ENCODE peak calls at places on chromosome 17, in seven cellular contexts. One of them, this sample, is unnamed.

GRCh38 chr17:37519241-37519985 is 29.7 kb downstream of the DUSP14 start:
- DNase-seq in transverse colon: no peak
- DNase-seq in kidney tubule cell: no peak
- DNase-seq in NCI-H774: no peak
- DNase-seq in RWPE1: no peak
- DNase-seq in neural progenitor cell: no peak
- DNase-seq in body of pancreas: no peak
- DNase-seq in this sample: no peak

GRCh38 chr17:27319536-27320221 is 25.8 kb downstream of the WSB1 start:
- DNase-seq in transverse colon: peak
- DNase-seq in kidney tubule cell: peak
- DNase-seq in NCI-H774: peak
- DNase-seq in RWPE1: no peak
- DNase-seq in neural progenitor cell: no peak
- DNase-seq in body of pancreas: peak
- DNase-seq in this sample: no peak

GRCh38 chr17:66210208-66210574 is 18.3 kb upstream of the CEP112 start:
- DNase-seq in transverse colon: no peak
- DNase-seq in kidney tubule cell: no peak
- DNase-seq in NCI-H774: no peak
- DNase-seq in RWPE1: no peak
- DNase-seq in neural progenitor cell: no peak
- DNase-seq in body of pancreas: no peak
- DNase-seq in this sample: no peak

GRCh38 chr17:3535253-3535995 is 22.2 kb downstream of the TRPV3 start:
- DNase-seq in transverse colon: peak
- DNase-seq in kidney tubule cell: peak
- DNase-seq in NCI-H774: peak
- DNase-seq in RWPE1: no peak
- DNase-seq in neural progenitor cell: peak
- DNase-seq in body of pancreas: peak
- DNase-seq in this sample: peak

GRCh38 chr17:69227536-69227935 is 1.1 kb downstream of the ABCA10 start:
- DNase-seq in transverse colon: no peak
- DNase-seq in kidney tubule cell: no peak
- DNase-seq in NCI-H774: no peak
- DNase-seq in RWPE1: no peak
- DNase-seq in neural progenitor cell: no peak
- DNase-seq in body of pancreas: no peak
- DNase-seq in this sample: no peak

GRCh38 chr17:79800325-79801155 is 3.7 kb upstream of the CBX8 start:
- DNase-seq in transverse colon: peak
- DNase-seq in kidney tubule cell: peak
- DNase-seq in NCI-H774: peak
- DNase-seq in RWPE1: no peak
- DNase-seq in neural progenitor cell: peak
- DNase-seq in body of pancreas: no peak
- DNase-seq in this sample: peak

GRCh38 chr17:72788950-72789585 is 303.4 kb downstream of the SLC39A11 start:
- DNase-seq in transverse colon: no peak
- DNase-seq in kidney tubule cell: peak
- DNase-seq in NCI-H774: peak
- DNase-seq in RWPE1: no peak
- DNase-seq in neural progenitor cell: no peak
- DNase-seq in body of pancreas: no peak
- DNase-seq in this sample: no peak

GRCh38 chr17:38578641-38579480 is 26.9 kb downstream of the SRCIN1 start:
- DNase-seq in transverse colon: no peak
- DNase-seq in kidney tubule cell: no peak
- DNase-seq in NCI-H774: no peak
- DNase-seq in RWPE1: no peak
- DNase-seq in neural progenitor cell: peak
- DNase-seq in body of pancreas: no peak
- DNase-seq in this sample: no peak

GRCh38 chr17:2749058-2749783 is at the start of gene CCDC92B:
- DNase-seq in transverse colon: no peak
- DNase-seq in kidney tubule cell: no peak
- DNase-seq in NCI-H774: no peak
- DNase-seq in RWPE1: no peak
- DNase-seq in neural progenitor cell: no peak
- DNase-seq in body of pancreas: no peak
- DNase-seq in this sample: no peak

GRCh38 chr17:73998246-73999220 is 204.9 kb upstream of the RPL38 start:
- DNase-seq in transverse colon: peak
- DNase-seq in kidney tubule cell: peak
- DNase-seq in NCI-H774: peak
- DNase-seq in RWPE1: peak
- DNase-seq in neural progenitor cell: peak
- DNase-seq in body of pancreas: peak
- DNase-seq in this sample: peak

GRCh38 chr17:68665373-68665772 is 64.2 kb upstream of the FAM20A start:
- DNase-seq in transverse colon: no peak
- DNase-seq in kidney tubule cell: no peak
- DNase-seq in NCI-H774: no peak
- DNase-seq in RWPE1: no peak
- DNase-seq in neural progenitor cell: no peak
- DNase-seq in body of pancreas: no peak
- DNase-seq in this sample: no peak

GRCh38 chr17:10558049-10558448 is 8.6 kb upstream of the MYH2 start:
- DNase-seq in transverse colon: no peak
- DNase-seq in kidney tubule cell: no peak
- DNase-seq in NCI-H774: no peak
- DNase-seq in RWPE1: no peak
- DNase-seq in neural progenitor cell: no peak
- DNase-seq in body of pancreas: no peak
- DNase-seq in this sample: no peak

GRCh38 chr17:57999496-58000017 is 7.5 kb downstream of the SRSF1 start:
- DNase-seq in transverse colon: no peak
- DNase-seq in kidney tubule cell: peak
- DNase-seq in NCI-H774: peak
- DNase-seq in RWPE1: no peak
- DNase-seq in neural progenitor cell: peak
- DNase-seq in body of pancreas: no peak
- DNase-seq in this sample: peak

GRCh38 chr17:80632046-80632581 is 87.5 kb downstream of the RPTOR start:
- DNase-seq in transverse colon: no peak
- DNase-seq in kidney tubule cell: no peak
- DNase-seq in NCI-H774: no peak
- DNase-seq in RWPE1: no peak
- DNase-seq in neural progenitor cell: peak
- DNase-seq in body of pancreas: no peak
- DNase-seq in this sample: no peak

GRCh38 chr17:7590743-7591142 is 849 bp upstream of the SOX15 start:
- DNase-seq in transverse colon: no peak
- DNase-seq in kidney tubule cell: peak
- DNase-seq in NCI-H774: no peak
- DNase-seq in RWPE1: peak
- DNase-seq in neural progenitor cell: peak
- DNase-seq in body of pancreas: no peak
- DNase-seq in this sample: no peak

GRCh38 chr17:4509402-4509801 is 10.7 kb downstream of the SPNS2 start:
- DNase-seq in transverse colon: no peak
- DNase-seq in kidney tubule cell: no peak
- DNase-seq in NCI-H774: no peak
- DNase-seq in RWPE1: no peak
- DNase-seq in neural progenitor cell: no peak
- DNase-seq in body of pancreas: peak
- DNase-seq in this sample: no peak

GRCh38 chr17:78345172-78345571 is 14.7 kb downstream of the SOCS3 start:
- DNase-seq in transverse colon: no peak
- DNase-seq in kidney tubule cell: no peak
- DNase-seq in NCI-H774: no peak
- DNase-seq in RWPE1: no peak
- DNase-seq in neural progenitor cell: no peak
- DNase-seq in body of pancreas: no peak
- DNase-seq in this sample: no peak

GRCh38 chr17:37107406-37108083 is 158.8 kb downstream of the AATF start:
- DNase-seq in transverse colon: no peak
- DNase-seq in kidney tubule cell: no peak
- DNase-seq in NCI-H774: no peak
- DNase-seq in RWPE1: peak
- DNase-seq in neural progenitor cell: no peak
- DNase-seq in body of pancreas: peak
- DNase-seq in this sample: no peak

GRCh38 chr17:46086821-46087220 is 87.8 kb downstream of the STH start:
- DNase-seq in transverse colon: no peak
- DNase-seq in kidney tubule cell: no peak
- DNase-seq in NCI-H774: no peak
- DNase-seq in RWPE1: no peak
- DNase-seq in neural progenitor cell: no peak
- DNase-seq in body of pancreas: no peak
- DNase-seq in this sample: no peak

GRCh38 chr17:32350662-32351418 is 883 bp downstream of the ZNF207 start:
- DNase-seq in transverse colon: peak
- DNase-seq in kidney tubule cell: peak
- DNase-seq in NCI-H774: peak
- DNase-seq in RWPE1: no peak
- DNase-seq in neural progenitor cell: peak
- DNase-seq in body of pancreas: peak
- DNase-seq in this sample: peak

GRCh38 chr17:11944587-11944986 is 52.7 kb downstream of the ZNF18 start:
- DNase-seq in transverse colon: no peak
- DNase-seq in kidney tubule cell: peak
- DNase-seq in NCI-H774: no peak
- DNase-seq in RWPE1: peak
- DNase-seq in neural progenitor cell: no peak
- DNase-seq in body of pancreas: no peak
- DNase-seq in this sample: no peak

GRCh38 chr17:177762-178161 is 3.7 kb downstream of the DOC2B start:
- DNase-seq in transverse colon: no peak
- DNase-seq in kidney tubule cell: no peak
- DNase-seq in NCI-H774: no peak
- DNase-seq in RWPE1: no peak
- DNase-seq in neural progenitor cell: no peak
- DNase-seq in body of pancreas: no peak
- DNase-seq in this sample: no peak

GRCh38 chr17:30433514-30433913 is 43.7 kb upstream of the GOSR1 start:
- DNase-seq in transverse colon: no peak
- DNase-seq in kidney tubule cell: peak
- DNase-seq in NCI-H774: peak
- DNase-seq in RWPE1: peak
- DNase-seq in neural progenitor cell: no peak
- DNase-seq in body of pancreas: peak
- DNase-seq in this sample: no peak

GRCh38 chr17:6591599-6592158 is 35.3 kb upstream of the PITPNM3 start:
- DNase-seq in transverse colon: no peak
- DNase-seq in kidney tubule cell: peak
- DNase-seq in NCI-H774: no peak
- DNase-seq in RWPE1: peak
- DNase-seq in neural progenitor cell: no peak
- DNase-seq in body of pancreas: no peak
- DNase-seq in this sample: no peak

GRCh38 chr17:9924735-9925191 is 19.7 kb upstream of the RCVRN start:
- DNase-seq in transverse colon: no peak
- DNase-seq in kidney tubule cell: peak
- DNase-seq in NCI-H774: no peak
- DNase-seq in RWPE1: peak
- DNase-seq in neural progenitor cell: peak
- DNase-seq in body of pancreas: no peak
- DNase-seq in this sample: peak

GRCh38 chr17:4950757-4951204 is at the start of gene ENO3:
- DNase-seq in transverse colon: peak
- DNase-seq in kidney tubule cell: no peak
- DNase-seq in NCI-H774: no peak
- DNase-seq in RWPE1: no peak
- DNase-seq in neural progenitor cell: peak
- DNase-seq in body of pancreas: no peak
- DNase-seq in this sample: peak

GRCh38 chr17:34178047-34178446 is 77.0 kb upstream of the CCL2 start:
- DNase-seq in transverse colon: no peak
- DNase-seq in kidney tubule cell: peak
- DNase-seq in NCI-H774: no peak
- DNase-seq in RWPE1: no peak
- DNase-seq in neural progenitor cell: peak
- DNase-seq in body of pancreas: no peak
- DNase-seq in this sample: no peak

GRCh38 chr17:77864234-77865108 is 94.0 kb upstream of the TNRC6C start:
- DNase-seq in transverse colon: no peak
- DNase-seq in kidney tubule cell: no peak
- DNase-seq in NCI-H774: no peak
- DNase-seq in RWPE1: no peak
- DNase-seq in neural progenitor cell: no peak
- DNase-seq in body of pancreas: no peak
- DNase-seq in this sample: no peak

GRCh38 chr17:72467841-72468653 is 347.2 kb downstream of the SOX9 start:
- DNase-seq in transverse colon: peak
- DNase-seq in kidney tubule cell: peak
- DNase-seq in NCI-H774: no peak
- DNase-seq in RWPE1: peak
- DNase-seq in neural progenitor cell: peak
- DNase-seq in body of pancreas: no peak
- DNase-seq in this sample: no peak